ENCODE peak calls at places on chromosomes 7 and 10, in four cellular contexts. One of them, this sample, is unnamed.

GRCh38 chr10:61262486-61263261 is 190.5 kb downstream of the TMEM26 start:
- DNase-seq in MCF 10A: peak; percentile 22
- DNase-seq in right atrium auricular region: no peak
- DNase-seq in IMR-90: peak; percentile 86
- DNase-seq in this sample: no peak

GRCh38 chr10:74079914-74080590 is 70.6 kb downstream of the AP3M1 start:
- DNase-seq in MCF 10A: peak; percentile 38
- DNase-seq in right atrium auricular region: no peak
- DNase-seq in IMR-90: peak; percentile 34
- DNase-seq in this sample: no peak

GRCh38 chr7:122166708-122167107 is 22.7 kb upstream of the AASS start:
- DNase-seq in MCF 10A: peak; percentile 54
- DNase-seq in right atrium auricular region: no peak
- DNase-seq in IMR-90: peak; percentile 62
- DNase-seq in this sample: no peak

GRCh38 chr10:120121768-120122167 is 229.2 kb downstream of the SEC23IP start:
- DNase-seq in MCF 10A: no peak
- DNase-seq in right atrium auricular region: no peak
- DNase-seq in IMR-90: no peak
- DNase-seq in this sample: no peak

GRCh38 chr7:85426487-85426960 is 239.7 kb upstream of the SEMA3D start:
- DNase-seq in MCF 10A: no peak
- DNase-seq in right atrium auricular region: no peak
- DNase-seq in IMR-90: peak; percentile 29
- DNase-seq in this sample: no peak

GRCh38 chr7:80740778-80741545 is 102.5 kb downstream of the CD36 start:
- DNase-seq in MCF 10A: peak; percentile 10
- DNase-seq in right atrium auricular region: no peak
- DNase-seq in IMR-90: peak; percentile 76
- DNase-seq in this sample: no peak

GRCh38 chr10:81820418-81820817 is 54.6 kb upstream of the NRG3 start:
- DNase-seq in MCF 10A: peak; percentile 38
- DNase-seq in right atrium auricular region: no peak
- DNase-seq in IMR-90: no peak
- DNase-seq in this sample: no peak

GRCh38 chr7:143929224-143929920 is 5.7 kb upstream of the OR2F2 start:
- DNase-seq in MCF 10A: peak; percentile 25
- DNase-seq in right atrium auricular region: no peak
- DNase-seq in IMR-90: peak; percentile 12
- DNase-seq in this sample: no peak

GRCh38 chr7:14902589-14902963 is at the start of gene DGKB:
- DNase-seq in MCF 10A: no peak
- DNase-seq in right atrium auricular region: no peak
- DNase-seq in IMR-90: peak; percentile 3
- DNase-seq in this sample: no peak

GRCh38 chr10:113820507-113820906 is 33.4 kb downstream of the DCLRE1A start:
- DNase-seq in MCF 10A: no peak
- DNase-seq in right atrium auricular region: no peak
- DNase-seq in IMR-90: no peak
- DNase-seq in this sample: no peak
- TF ChIP-seq CTCF in MCF 10A: no peak
- TF ChIP-seq CTCF in right atrium auricular region: no peak
- TF ChIP-seq CTCF in IMR-90: no peak
- TF ChIP-seq CTCF in this sample: peak; percentile 65

GRCh38 chr7:55020481-55020871 is 1.7 kb downstream of the EGFR start:
- DNase-seq in MCF 10A: peak; percentile 98
- DNase-seq in right atrium auricular region: no peak
- DNase-seq in IMR-90: peak; percentile 60
- DNase-seq in this sample: no peak

GRCh38 chr7:55018361-55019328 is at the start of gene EGFR:
- DNase-seq in MCF 10A: peak; percentile 80
- DNase-seq in right atrium auricular region: peak; percentile 80
- DNase-seq in IMR-90: peak; percentile 80
- DNase-seq in this sample: peak; percentile 80

GRCh38 chr7:55019329-55019690 is 493 bp downstream of the EGFR start:
- DNase-seq in MCF 10A: peak; percentile 46
- DNase-seq in right atrium auricular region: peak; percentile 83
- DNase-seq in IMR-90: no peak
- DNase-seq in this sample: no peak

GRCh38 chr7:55021053-55021452 is 2.2 kb downstream of the EGFR start:
- DNase-seq in MCF 10A: no peak
- DNase-seq in right atrium auricular region: no peak
- DNase-seq in IMR-90: no peak
- DNase-seq in this sample: no peak

DNA sequence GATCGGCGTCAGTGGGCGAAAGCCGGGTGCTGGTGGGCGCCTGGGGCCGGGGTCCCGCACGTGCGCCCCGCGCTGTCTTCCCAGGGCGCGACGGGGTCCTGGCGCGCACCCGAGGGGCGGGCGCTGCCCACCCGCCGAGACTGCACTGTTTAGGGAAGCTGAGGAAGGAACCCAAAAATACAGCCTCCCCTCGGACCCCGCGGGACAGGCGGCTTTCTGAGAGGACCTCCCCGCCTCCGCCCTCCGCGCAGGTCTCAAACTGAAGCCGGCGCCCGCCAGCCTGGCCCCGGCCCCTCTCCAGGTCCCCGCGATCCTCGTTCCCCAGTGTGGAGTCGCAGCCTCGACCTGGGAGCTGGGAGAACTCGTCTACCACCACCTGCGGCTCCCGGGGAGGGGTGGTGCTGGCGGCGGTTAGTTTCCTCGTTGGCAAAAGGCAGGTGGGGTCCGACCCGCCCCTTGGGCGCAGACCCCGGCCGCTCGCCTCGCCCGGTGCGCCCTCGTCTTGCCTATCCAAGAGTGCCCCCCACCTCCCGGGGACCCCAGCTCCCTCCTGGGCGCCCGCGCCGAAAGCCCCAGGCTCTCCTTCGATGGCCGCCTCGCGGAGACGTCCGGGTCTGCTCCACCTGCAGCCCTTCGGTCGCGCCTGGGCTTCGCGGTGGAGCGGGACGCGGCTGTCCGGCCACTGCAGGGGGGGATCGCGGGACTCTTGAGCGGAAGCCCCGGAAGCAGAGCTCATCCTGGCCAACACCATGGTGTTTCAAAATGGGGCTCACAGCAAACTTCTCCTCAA is 1.1 kb downstream of the EGFR start:
- DNase-seq in MCF 10A: peak; percentile 47
- DNase-seq in right atrium auricular region: no peak
- DNase-seq in IMR-90: no peak
- DNase-seq in this sample: no peak
- TF ChIP-seq CTCF in MCF 10A: no peak
- TF ChIP-seq CTCF in right atrium auricular region: peak; percentile 10
- TF ChIP-seq CTCF in IMR-90: no peak
- TF ChIP-seq CTCF in this sample: peak; percentile 25

GRCh38 chr10:14304029-14304428 is 26.7 kb downstream of the FRMD4A start:
- DNase-seq in MCF 10A: no peak
- DNase-seq in right atrium auricular region: no peak
- DNase-seq in IMR-90: no peak
- DNase-seq in this sample: no peak

GRCh38 chr10:14306201-14306600 is 24.5 kb downstream of the FRMD4A start:
- DNase-seq in MCF 10A: no peak
- DNase-seq in right atrium auricular region: no peak
- DNase-seq in IMR-90: no peak
- DNase-seq in this sample: no peak

GRCh38 chr10:14299516-14299915 is 31.2 kb downstream of the FRMD4A start:
- DNase-seq in MCF 10A: no peak
- DNase-seq in right atrium auricular region: no peak
- DNase-seq in IMR-90: no peak
- DNase-seq in this sample: no peak

GRCh38 chr10:14296081-14296709 is 34.5 kb downstream of the FRMD4A start:
- DNase-seq in MCF 10A: no peak
- DNase-seq in right atrium auricular region: no peak
- DNase-seq in IMR-90: no peak
- DNase-seq in this sample: no peak

GRCh38 chr10:14302035-14302434 is 28.7 kb downstream of the FRMD4A start:
- DNase-seq in MCF 10A: peak; percentile 18
- DNase-seq in right atrium auricular region: no peak
- DNase-seq in IMR-90: peak; percentile 43
- DNase-seq in this sample: no peak
- TF ChIP-seq CTCF in MCF 10A: no peak
- TF ChIP-seq CTCF in right atrium auricular region: peak; percentile 20
- TF ChIP-seq CTCF in IMR-90: peak; percentile 53
- TF ChIP-seq CTCF in this sample: peak; percentile 63

GRCh38 chr7:50798126-50798525 is 15.4 kb upstream of the GRB10 start:
- DNase-seq in MCF 10A: no peak
- DNase-seq in right atrium auricular region: peak; percentile 16
- DNase-seq in IMR-90: no peak
- DNase-seq in this sample: no peak

GRCh38 chr7:50803359-50804337 is 21.0 kb upstream of the GRB10 start:
- DNase-seq in MCF 10A: peak; percentile 60
- DNase-seq in right atrium auricular region: no peak
- DNase-seq in IMR-90: no peak
- DNase-seq in this sample: no peak

GRCh38 chr7:50799873-50800272 is 17.2 kb upstream of the GRB10 start:
- DNase-seq in MCF 10A: no peak
- DNase-seq in right atrium auricular region: no peak
- DNase-seq in IMR-90: no peak
- DNase-seq in this sample: no peak

GRCh38 chr7:50805425-50806130 is 22.9 kb upstream of the GRB10 start:
- DNase-seq in MCF 10A: peak; percentile 50
- DNase-seq in right atrium auricular region: no peak
- DNase-seq in IMR-90: no peak
- DNase-seq in this sample: no peak

GRCh38 chr7:50801907-50802306 is 19.2 kb upstream of the GRB10 start:
- DNase-seq in MCF 10A: no peak
- DNase-seq in right atrium auricular region: no peak
- DNase-seq in IMR-90: no peak
- DNase-seq in this sample: no peak
- TF ChIP-seq CTCF in MCF 10A: no peak
- TF ChIP-seq CTCF in right atrium auricular region: peak; percentile 15
- TF ChIP-seq CTCF in IMR-90: no peak
- TF ChIP-seq CTCF in this sample: no peak

DNA sequence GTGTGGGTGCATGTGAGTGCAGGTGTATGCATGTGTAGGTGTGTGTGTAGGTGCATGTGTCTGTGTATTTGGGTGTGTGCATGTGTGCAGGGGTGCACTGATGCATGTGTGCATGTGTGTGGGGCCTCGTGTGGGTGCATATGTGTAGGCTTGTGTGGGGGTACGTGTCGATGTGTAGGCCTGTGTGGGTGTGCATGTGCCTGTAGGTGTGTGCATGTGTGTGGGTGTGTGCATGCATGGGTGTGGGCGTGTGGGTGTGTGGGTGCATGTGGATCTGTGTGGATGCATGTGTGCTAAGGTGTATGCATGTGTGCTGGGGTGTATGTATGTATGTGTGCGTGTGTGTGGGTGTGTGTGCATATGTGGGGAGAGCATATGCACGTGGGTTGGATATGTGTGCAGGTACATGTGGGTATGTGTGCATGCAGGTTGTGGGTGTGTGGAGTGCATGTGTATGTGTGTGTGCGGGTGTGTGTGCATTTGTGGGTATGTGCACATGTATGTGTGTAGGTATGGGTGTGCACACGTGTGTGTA is 73.2 kb downstream of the NKX6-2 start:
- DNase-seq in MCF 10A: no peak
- DNase-seq in right atrium auricular region: no peak
- DNase-seq in IMR-90: no peak
- DNase-seq in this sample: no peak
- TF ChIP-seq CTCF in MCF 10A: no peak
- TF ChIP-seq CTCF in right atrium auricular region: no peak
- TF ChIP-seq CTCF in IMR-90: no peak
- TF ChIP-seq CTCF in this sample: no peak

GRCh38 chr10:47062801-47063200 is 151.6 kb downstream of the PTPN20 start:
- DNase-seq in MCF 10A: peak; percentile 10
- DNase-seq in right atrium auricular region: no peak
- DNase-seq in IMR-90: peak; percentile 56
- DNase-seq in this sample: no peak
- TF ChIP-seq CTCF in MCF 10A: no peak
- TF ChIP-seq CTCF in right atrium auricular region: peak; percentile 29
- TF ChIP-seq CTCF in IMR-90: peak; percentile 31
- TF ChIP-seq CTCF in this sample: no peak

DNA sequence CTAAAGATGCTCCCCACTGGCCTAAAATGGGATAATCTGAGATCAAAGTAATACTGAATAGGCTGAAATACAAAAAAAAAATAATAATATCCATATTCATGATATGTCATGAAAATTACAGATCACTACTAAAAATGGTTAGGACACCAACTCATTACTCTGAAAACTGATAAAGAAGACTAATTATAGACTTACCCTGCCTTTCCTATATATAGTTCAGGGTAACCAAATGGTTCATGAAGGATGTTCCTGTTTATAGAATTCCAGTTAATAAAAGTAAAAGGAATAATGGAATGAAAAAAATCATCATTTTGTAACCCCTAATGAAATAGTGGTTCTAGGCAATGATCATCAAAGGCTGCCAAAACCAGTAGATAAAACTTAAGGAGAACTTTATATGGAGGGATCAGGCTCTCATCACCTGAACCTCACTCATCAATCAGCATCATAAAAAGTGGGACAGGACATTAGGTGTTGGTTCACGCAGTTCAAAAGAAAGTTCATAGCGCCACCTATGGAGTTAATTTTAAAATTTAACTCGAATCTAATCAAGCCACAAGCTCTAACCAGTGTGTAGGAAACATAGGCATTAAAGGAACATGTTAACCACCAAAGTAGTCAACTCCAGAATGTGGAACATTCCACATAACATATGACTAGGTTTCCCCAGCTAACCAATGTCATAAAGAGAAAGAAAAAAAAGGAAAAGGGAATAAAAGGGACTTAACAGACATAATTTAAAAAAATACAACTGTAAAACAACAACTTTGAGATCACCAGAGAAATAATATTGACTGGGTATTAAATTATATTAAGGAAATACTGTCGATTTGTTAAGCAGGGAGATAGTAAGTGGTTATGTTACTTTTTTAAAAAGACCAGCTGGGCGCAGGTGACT is 35.7 kb downstream of the P4HA1 start:
- DNase-seq in MCF 10A: peak; percentile 65
- DNase-seq in right atrium auricular region: no peak
- DNase-seq in IMR-90: peak; percentile 8
- DNase-seq in this sample: no peak
- TF ChIP-seq CTCF in MCF 10A: peak; percentile 53
- TF ChIP-seq CTCF in right atrium auricular region: peak; percentile 66
- TF ChIP-seq CTCF in IMR-90: peak; percentile 36
- TF ChIP-seq CTCF in this sample: peak; percentile 62

GRCh38 chr7:47785923-47786556 is 162.2 kb downstream of the PKD1L1 start:
- DNase-seq in MCF 10A: no peak
- DNase-seq in right atrium auricular region: no peak
- DNase-seq in IMR-90: no peak
- DNase-seq in this sample: no peak
- TF ChIP-seq CTCF in MCF 10A: no peak
- TF ChIP-seq CTCF in right atrium auricular region: no peak
- TF ChIP-seq CTCF in IMR-90: no peak
- TF ChIP-seq CTCF in this sample: no peak

GRCh38 chr10:75922435-75922834 is 491.0 kb downstream of the LRMDA start:
- DNase-seq in MCF 10A: peak; percentile 9
- DNase-seq in right atrium auricular region: no peak
- DNase-seq in IMR-90: peak; percentile 0
- DNase-seq in this sample: no peak
- TF ChIP-seq CTCF in MCF 10A: no peak
- TF ChIP-seq CTCF in right atrium auricular region: peak; percentile 22
- TF ChIP-seq CTCF in IMR-90: no peak
- TF ChIP-seq CTCF in this sample: peak; percentile 25

This sample was measured in type B pancreatic cell.